ENCODE peak calls at places on chromosomes 5 and 9, in four cellular contexts. L is heart right ventricle, H is breast epithelium, D is progenitor cell of endocrine pancreas. Y is an unnamed sample.

GRCh38 chr5:82861705-82862104 is 215.5 kb downstream of the TMEM167A start:
- DNase-seq in H (no peak), L (no peak), D (no peak), Y (no peak)

GRCh38 chr9:35907732-35908483 is 1.4 kb upstream of the SPAAR start:
- DNase-seq in H (no peak), L (peak; percentile 77), D (no peak), Y (no peak)

GRCh38 chr9:6197330-6197729 is 18.3 kb upstream of the IL33 start:
- DNase-seq in D (no peak), H (no peak), L (no peak), Y (no peak)

GRCh38 chr9:121811751-121812150 is 160.3 kb downstream of the DAB2IP start:
- DNase-seq in D (no peak), H (no peak), L (no peak), Y (no peak)

GRCh38 chr5:39896104-39896503 is 471.3 kb upstream of the DAB2 start:
- DNase-seq in D (no peak), H (no peak), L (no peak), Y (no peak)

GRCh38 chr5:56429110-56429561 is 196.0 kb upstream of the ANKRD55 start:
- DNase-seq in L (peak; percentile 50), D (no peak), H (peak; percentile 79), Y (no peak)

GRCh38 chr9:127976498-127976897 is 4.3 kb downstream of the EEIG1 start:
- DNase-seq in L (no peak), D (no peak), H (peak; percentile 78), Y (no peak)

GRCh38 chr5:145938699-145939531 is 2.5 kb downstream of the SH3RF2 start:
- DNase-seq in D (no peak), H (no peak), L (no peak), Y (no peak)

GRCh38 chr5:175658299-175659145 is 651 bp downstream of the HRH2 start:
- DNase-seq in D (peak; percentile 12), H (no peak), L (no peak), Y (no peak)

GRCh38 chr9:9100070-9100469 is 1300.5 kb upstream of the DMAC1 start:
- DNase-seq in L (no peak), H (no peak), D (no peak), Y (no peak)

GRCh38 chr5:28014779-28015178 is 976.4 kb upstream of the CDH9 start:
- DNase-seq in L (no peak), D (no peak), H (no peak), Y (no peak)

GRCh38 chr9:115328228-115328627 is 210.3 kb upstream of the TNC start:
- DNase-seq in D (no peak), L (no peak), H (no peak), Y (no peak)

GRCh38 chr9:99118782-99119466 is 14.0 kb downstream of the TGFBR1 start:
- DNase-seq in D (no peak), L (no peak), H (no peak), Y (no peak)

GRCh38 chr5:149203896-149204544 is 62.7 kb downstream of the ABLIM3 start:
- DNase-seq in L (no peak), D (no peak), H (no peak), Y (no peak)

GRCh38 chr9:93193373-93193725 is 9.4 kb downstream of the WNK2 start:
- DNase-seq in H (no peak), L (no peak), D (peak; percentile 49), Y (no peak)

GRCh38 chr5:109411627-109412026 is 1.9 kb upstream of the PJA2 start:
- DNase-seq in D (no peak), H (no peak), L (no peak), Y (no peak)

GRCh38 chr9:35598863-35599590 is 6.0 kb upstream of the TESK1 start:
- DNase-seq in H (no peak), D (no peak), L (no peak), Y (no peak)

GRCh38 chr9:3887121-3887797 is 361.5 kb upstream of the RFX3 start:
- DNase-seq in D (no peak), H (no peak), L (no peak), Y (no peak)

GRCh38 chr5:51279983-51280382 is 103.3 kb upstream of the ISL1 start:
- DNase-seq in H (no peak), D (no peak), L (no peak), Y (no peak)

GRCh38 chr5:36606437-36607113 is at the start of gene SLC1A3:
- DNase-seq in L (peak; percentile 29), H (no peak), D (peak; percentile 54), Y (peak; percentile 41)

DNA sequence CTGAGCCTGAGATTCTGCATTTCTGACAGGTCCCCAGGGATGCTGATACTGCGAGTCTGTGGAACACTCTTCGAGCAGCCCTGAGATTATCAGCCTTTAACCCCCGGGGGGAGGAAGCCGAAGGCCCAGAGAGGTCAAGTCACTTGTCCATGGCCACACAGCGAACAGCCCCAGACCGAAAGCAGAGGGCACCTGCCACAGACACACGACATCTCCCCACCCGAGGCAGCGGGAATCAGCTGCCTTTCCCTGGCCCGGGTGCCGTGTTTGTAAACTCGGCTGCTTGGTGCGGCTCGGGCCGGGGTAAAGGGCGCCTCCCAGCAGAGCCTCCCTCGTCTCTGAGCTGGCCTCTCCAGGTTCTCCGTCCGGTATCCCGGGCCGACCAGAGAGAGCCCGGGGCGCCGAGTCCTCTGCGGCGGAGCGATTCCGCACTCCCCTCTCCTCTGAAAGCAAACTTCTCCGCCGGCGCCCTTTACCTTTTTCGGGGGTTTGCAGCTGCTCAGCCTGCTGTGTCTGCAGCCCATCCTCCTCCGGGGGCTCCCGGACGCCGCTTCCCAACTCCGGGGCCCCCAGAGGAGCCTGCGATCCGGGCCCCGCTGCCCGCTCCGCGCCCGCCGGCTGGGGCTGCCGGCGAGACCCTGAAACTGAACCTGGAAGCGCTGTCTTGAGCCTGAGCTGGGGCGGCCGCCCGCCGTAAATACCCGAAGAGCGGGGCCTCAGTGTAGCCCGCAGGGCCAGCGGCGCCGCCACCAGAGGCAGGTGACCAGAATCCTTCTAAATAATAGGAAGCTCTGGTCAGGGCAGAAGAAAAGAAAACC is at the start of gene CCDC69:
- DNase-seq in D (peak; percentile 60), H (peak; percentile 66), L (peak; percentile 80), Y (no peak)
- TF ChIP-seq CTCF in D (peak; percentile 38), H (no peak), L (peak; percentile 15), Y (no peak)

GRCh38 chr5:4862500-4862899 is 277.6 kb upstream of the ADAMTS16 start:
- DNase-seq in H (no peak), D (no peak), L (no peak), Y (no peak)
- TF ChIP-seq CTCF in H (peak; percentile 39), D (peak; percentile 83), L (peak; percentile 53), Y (no peak)

DNA sequence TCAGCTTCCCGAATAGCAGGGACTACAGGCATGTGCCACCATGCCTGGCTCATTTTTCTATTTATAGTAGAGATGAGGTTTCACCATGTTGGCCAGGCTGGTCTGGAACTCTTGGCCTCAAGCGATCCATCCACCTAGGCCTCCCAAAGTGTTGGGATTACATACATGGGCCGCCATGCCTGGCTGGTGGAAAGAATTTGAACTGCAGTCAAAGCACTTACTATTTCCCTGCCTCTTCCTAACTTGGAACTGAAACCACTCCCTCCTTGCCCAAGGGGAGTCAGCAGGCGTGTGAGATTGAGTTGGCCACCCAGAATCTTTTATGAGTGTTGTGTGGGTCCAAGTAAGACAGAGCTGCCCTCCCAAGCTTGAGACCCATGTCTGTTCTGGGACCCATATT is 86.1 kb upstream of the PTPN3 start:
- DNase-seq in H (no peak), L (no peak), D (no peak), Y (no peak)
- TF ChIP-seq CTCF in H (no peak), L (no peak), D (no peak), Y (no peak)

DNA sequence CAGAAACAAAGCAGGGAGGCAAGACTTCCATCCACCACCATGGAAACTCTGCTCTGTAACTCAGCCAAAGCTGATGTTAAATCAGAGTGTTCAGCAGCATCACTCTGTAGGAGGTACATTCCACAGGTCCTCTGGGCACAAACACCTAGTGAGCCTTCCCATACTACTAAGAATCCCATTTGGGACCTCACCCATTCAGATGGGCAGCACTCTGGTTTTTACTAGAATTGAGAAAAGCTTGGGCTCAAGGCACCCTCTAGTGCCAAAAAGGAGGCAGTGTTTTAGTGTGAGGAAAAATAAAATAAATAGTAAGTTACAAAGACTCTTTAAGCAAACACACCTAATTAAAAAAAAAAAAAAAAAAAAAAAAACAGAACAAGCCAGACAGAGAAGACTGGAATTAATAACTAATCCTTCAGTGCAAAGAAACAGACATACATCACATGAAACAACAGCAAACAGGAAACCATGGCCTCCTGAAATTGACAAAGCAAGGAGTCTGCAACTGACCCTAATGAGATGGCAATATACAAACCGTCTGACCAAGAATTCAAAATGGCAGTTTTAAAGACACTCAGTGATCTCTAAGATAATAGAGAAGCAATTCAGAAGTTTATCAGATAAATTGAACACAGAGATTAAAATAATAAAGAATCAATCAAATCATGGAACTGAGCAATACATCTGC is 159.5 kb downstream of the GNA14 start:
- DNase-seq in H (no peak), L (no peak), D (no peak), Y (no peak)
- TF ChIP-seq CTCF in H (no peak), L (peak; percentile 41), D (peak; percentile 52), Y (no peak)

GRCh38 chr9:110877376-110877775 is 160.9 kb downstream of the LPAR1 start:
- DNase-seq in D (no peak), H (no peak), L (no peak), Y (no peak)

GRCh38 chr9:110880123-110880522 is 158.1 kb downstream of the LPAR1 start:
- DNase-seq in H (no peak), L (no peak), D (no peak), Y (no peak)

GRCh38 chr9:110869931-110870330 is 168.3 kb downstream of the LPAR1 start:
- DNase-seq in L (no peak), H (no peak), D (no peak), Y (no peak)

GRCh38 chr9:110871736-110872135 is 166.5 kb downstream of the LPAR1 start:
- DNase-seq in L (no peak), D (no peak), H (no peak), Y (no peak)

GRCh38 chr9:110875275-110875674 is 163.0 kb downstream of the LPAR1 start:
- DNase-seq in D (no peak), H (no peak), L (peak; percentile 35), Y (no peak)
- TF ChIP-seq CTCF in D (no peak), H (no peak), L (peak; percentile 44), Y (no peak)

DNA sequence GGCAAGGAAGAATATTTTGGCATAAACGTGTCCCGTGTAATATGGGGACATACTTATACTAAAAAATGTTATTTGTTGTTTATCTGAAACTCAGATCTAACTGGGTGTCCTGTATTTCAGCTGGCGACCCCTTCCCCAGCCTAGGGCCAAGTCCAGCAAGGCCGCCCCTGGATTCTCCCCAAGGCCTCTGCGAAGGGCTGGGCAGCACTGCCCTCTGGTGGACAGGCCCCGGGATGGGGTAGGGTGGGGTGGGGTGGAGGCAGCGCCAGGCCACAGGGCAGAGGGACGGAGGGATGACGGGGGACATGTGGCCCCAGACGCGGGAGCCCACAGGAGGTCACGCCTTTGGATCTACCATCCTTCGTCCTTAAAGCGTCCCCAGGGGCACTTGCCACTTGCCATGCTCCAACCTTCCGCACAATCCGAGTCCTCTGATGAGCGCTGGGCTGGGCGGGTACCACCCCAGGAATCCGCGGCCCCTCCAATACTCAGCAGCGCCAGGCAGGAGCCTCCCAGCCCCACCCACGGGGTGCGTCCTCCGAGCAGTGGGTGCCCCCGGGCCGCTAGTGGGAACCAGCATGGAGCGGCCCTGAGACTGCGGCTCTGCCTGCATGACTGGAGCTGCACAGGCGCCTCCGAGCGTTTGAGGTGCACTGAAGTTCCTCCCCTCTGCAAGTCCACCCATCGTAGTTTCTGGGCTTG is 7.1 kb upstream of the AGPAT2 start:
- DNase-seq in L (peak; percentile 79), D (no peak), H (no peak), Y (peak; percentile 52)
- TF ChIP-seq CTCF in L (peak; percentile 76), D (peak; percentile 66), H (peak; percentile 52), Y (no peak)

DNA sequence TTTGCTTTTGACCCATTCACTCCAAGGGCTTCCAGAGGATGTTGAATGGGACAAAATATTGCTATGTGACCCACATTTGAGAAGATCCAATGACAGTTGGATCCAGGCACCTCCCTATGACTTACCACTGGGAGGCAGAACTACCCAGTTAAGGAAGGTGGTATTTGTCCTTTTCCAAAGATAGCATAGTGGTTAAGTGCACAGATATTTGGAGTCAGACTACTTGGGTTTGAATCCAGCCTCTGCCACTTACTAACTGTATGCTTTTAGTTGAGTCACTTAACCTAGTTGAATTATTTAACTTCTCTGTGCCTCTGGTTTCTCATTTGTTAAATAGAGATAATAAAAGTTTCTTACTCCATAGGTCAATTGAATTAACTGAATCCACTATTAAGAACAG is 74.5 kb upstream of the PALM2AKAP2 start:
- DNase-seq in D (no peak), H (no peak), L (no peak), Y (no peak)
- TF ChIP-seq CTCF in D (no peak), H (no peak), L (no peak), Y (no peak)